ENCODE peak calls at places on chromosomes 13 and 19, in five cellular contexts. O, E, W, F and J are unnamed samples. For H3K4me1, the result is how much of the 10 kb centered on the place peaks cover.

GRCh38 chr19:10036601-10037071 is 23.4 kb downstream of the RDH8 start:
- DNase-seq in O (no peak), E (no peak), W (no peak), F (no peak), J (no peak)

GRCh38 chr13:50914848-50915247 is 5.3 kb downstream of the RNASEH2B start:
- DNase-seq in O (no peak), E (no peak), W (peak), F (no peak), J (no peak)

GRCh38 chr13:114145256-114145655 is 12.8 kb upstream of the RASA3 start:
- DNase-seq in O (peak), E (no peak), W (no peak), F (no peak), J (peak)

GRCh38 chr13:77196052-77196618 is 130.8 kb downstream of the MYCBP2 start:
- DNase-seq in O (no peak), E (no peak), W (no peak), F (no peak), J (no peak)

GRCh38 chr13:84648069-84648640 is 765.9 kb upstream of the SLITRK1 start:
- DNase-seq in O (no peak), E (no peak), W (peak), F (no peak), J (no peak)

GRCh38 chr13:113589251-113589960 is 4.9 kb downstream of the TFDP1 start:
- DNase-seq in O (no peak), E (no peak), W (no peak), F (peak), J (peak)

GRCh38 chr19:10226376-10227214 is 4.5 kb downstream of the S1PR2 start:
- DNase-seq in O (peak), E (no peak), W (no peak), F (peak), J (peak)

GRCh38 chr19:4776436-4777205 is 14.9 kb upstream of the FEM1A start:
- DNase-seq in O (no peak), E (no peak), W (peak), F (no peak), J (no peak)

GRCh38 chr13:48505597-48506091 is 27.2 kb downstream of the RCBTB2 start:
- DNase-seq in O (no peak), E (peak), W (no peak), F (no peak), J (no peak)

GRCh38 chr13:110396913-110397379 is 89.9 kb downstream of the COL4A2 start:
- DNase-seq in O (peak), E (no peak), W (peak), F (peak), J (peak)

GRCh38 chr13:99572131-99572530 is 70.9 kb downstream of the TM9SF2 start:
- DNase-seq in O (no peak), E (no peak), W (no peak), F (no peak), J (no peak)

GRCh38 chr19:45467115-45467455 is 711 bp upstream of the FOSB start:
- DNase-seq in O (no peak), E (no peak), W (no peak), F (no peak), J (no peak)

GRCh38 chr13:95246292-95247082 is 54.8 kb downstream of the ABCC4 start:
- DNase-seq in O (no peak), E (no peak), W (peak), F (no peak), J (no peak)

GRCh38 chr13:106423530-106423929 is 111.9 kb downstream of the EFNB2 start:
- DNase-seq in O (no peak), E (no peak), W (no peak), F (no peak), J (no peak)

GRCh38 chr13:90485441-90485840 is 862.0 kb upstream of the MIR17HG start:
- DNase-seq in O (no peak), E (no peak), W (peak), F (no peak), J (no peak)

GRCh38 chr13:80737513-80737912 is 396.6 kb upstream of the SPRY2 start:
- DNase-seq in O (no peak), E (no peak), W (no peak), F (peak), J (no peak)

GRCh38 chr19:13066231-13066630 is 36.4 kb downstream of the LYL1 start:
- DNase-seq in O (no peak), E (no peak), W (no peak), F (no peak), J (no peak)

GRCh38 chr13:45331981-45332830 is 8.8 kb downstream of the TPT1 start:
- DNase-seq in O (no peak), E (no peak), W (peak), F (no peak), J (peak)

GRCh38 chr13:28744656-28745055 is 25.9 kb upstream of the SLC46A3 start:
- DNase-seq in O (no peak), E (no peak), W (no peak), F (no peak), J (no peak)

GRCh38 chr13:107867701-107868661 is 347.4 kb downstream of the LIG4 start:
- DNase-seq in O (no peak), E (no peak), W (peak), F (no peak), J (no peak)

GRCh38 chr13:58855283-58855682 is 1223.7 kb downstream of the PCDH17 start:
- DNase-seq in O (no peak), E (no peak), W (peak), F (no peak), J (no peak)

GRCh38 chr19:18435848-18436631 is 1.9 kb downstream of the ISYNA1 start:
- DNase-seq in O (no peak), E (no peak), W (no peak), F (no peak), J (peak)
- H3K4me1 ChIP-seq in O (under half), E (under half), W (under half), F (half or more), J (under half)

DNA sequence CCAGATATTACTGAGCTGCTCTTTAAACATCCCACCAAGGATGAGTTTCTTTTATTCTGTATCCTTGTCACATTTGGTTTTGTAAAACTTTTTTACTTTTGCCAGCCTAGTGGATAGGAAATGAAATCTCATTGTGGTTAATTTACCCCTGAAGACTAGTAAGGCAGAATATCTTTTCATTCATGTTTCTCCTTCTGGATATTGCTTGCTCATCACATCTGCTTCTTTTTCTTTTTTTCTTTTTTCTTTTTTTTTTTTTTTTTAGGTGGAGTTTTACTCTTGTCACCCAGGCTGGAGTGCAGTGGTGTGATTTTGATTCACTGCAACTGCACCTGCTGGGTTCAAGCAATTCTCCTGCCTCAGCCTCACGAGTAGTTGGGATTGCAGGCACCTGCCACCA is 31.4 kb downstream of the SIPA1L3 start:
- DNase-seq in O (no peak), E (no peak), W (no peak), F (no peak), J (no peak)
- H3K27ac ChIP-seq in O (no peak), E (no peak), W (no peak), F (no peak), J (no peak)

GRCh38 chr19:57803265-57803593 is 11.5 kb downstream of the ZNF552 start:
- DNase-seq in O (no peak), E (no peak), W (no peak), F (no peak), J (no peak)

GRCh38 chr19:57802269-57802668 is 12.4 kb downstream of the ZNF552 start:
- DNase-seq in O (no peak), E (no peak), W (no peak), F (no peak), J (no peak)

GRCh38 chr19:57803594-57804325 is 11.0 kb downstream of the ZNF552 start:
- DNase-seq in O (no peak), E (no peak), W (peak), F (no peak), J (no peak)

GRCh38 chr19:57800696-57801095 is 14.0 kb downstream of the ZNF552 start:
- DNase-seq in O (no peak), E (no peak), W (no peak), F (no peak), J (no peak)
- H3K4me3 ChIP-seq in O (no peak), E (no peak), W (no peak), F (no peak), J (no peak)

GRCh38 chr13:46382224-46382623 is 4.8 kb downstream of the RUBCNL start:
- DNase-seq in O (no peak), E (no peak), W (no peak), F (no peak), J (no peak)
- H3K4me1 ChIP-seq in O (under half), E (under half), W (under half), F (under half), J (under half)

GRCh38 chr19:1813197-1813836 is 1.2 kb upstream of the ATP8B3 start:
- DNase-seq in O (no peak), E (no peak), W (no peak), F (no peak), J (no peak)
- H3K27ac ChIP-seq in O (peak), E (peak), W (no peak), F (peak), J (no peak)

DNA sequence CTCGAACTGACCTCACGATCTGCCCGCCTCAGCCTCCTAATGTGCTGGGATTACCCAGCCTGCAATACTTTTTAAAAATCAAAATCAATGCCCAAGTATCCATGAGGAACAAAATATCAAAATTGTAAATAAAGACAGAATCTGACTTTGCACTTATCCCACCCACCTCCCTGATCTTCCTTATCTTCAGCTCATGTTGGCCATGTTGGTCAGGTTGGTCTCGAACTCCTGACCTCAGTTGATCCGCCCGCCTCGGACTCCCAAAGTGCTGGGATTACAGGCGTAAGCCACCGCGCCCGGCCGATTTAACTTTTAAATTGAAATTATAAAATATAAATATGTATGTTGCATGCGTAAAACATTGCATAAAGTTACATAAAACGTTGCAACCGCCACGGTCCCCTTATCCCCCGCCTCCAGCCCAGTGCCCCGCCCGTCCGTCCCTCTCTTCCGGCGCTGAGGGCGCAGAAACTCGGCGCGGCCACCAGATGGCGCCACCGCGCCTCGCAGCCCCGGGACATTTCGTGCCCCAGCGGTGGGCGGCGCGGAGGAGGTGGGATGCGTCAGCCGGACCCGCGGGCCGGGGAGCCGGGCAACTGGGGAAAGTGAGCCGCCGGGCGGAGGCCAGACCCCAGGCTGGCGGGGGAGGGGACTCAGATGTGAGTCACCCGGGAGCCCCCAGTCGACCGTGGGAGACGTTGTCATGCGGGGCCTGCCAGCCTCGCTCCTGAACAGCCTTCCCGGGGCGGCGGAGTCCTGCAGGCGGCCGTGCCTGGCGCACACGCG is 1.5 kb upstream of the GADD45B start:
- DNase-seq in O (peak), E (peak), W (peak), F (peak), J (peak)
- H3K4me3 ChIP-seq in O (peak), E (peak), W (peak), F (peak), J (peak)

DNA sequence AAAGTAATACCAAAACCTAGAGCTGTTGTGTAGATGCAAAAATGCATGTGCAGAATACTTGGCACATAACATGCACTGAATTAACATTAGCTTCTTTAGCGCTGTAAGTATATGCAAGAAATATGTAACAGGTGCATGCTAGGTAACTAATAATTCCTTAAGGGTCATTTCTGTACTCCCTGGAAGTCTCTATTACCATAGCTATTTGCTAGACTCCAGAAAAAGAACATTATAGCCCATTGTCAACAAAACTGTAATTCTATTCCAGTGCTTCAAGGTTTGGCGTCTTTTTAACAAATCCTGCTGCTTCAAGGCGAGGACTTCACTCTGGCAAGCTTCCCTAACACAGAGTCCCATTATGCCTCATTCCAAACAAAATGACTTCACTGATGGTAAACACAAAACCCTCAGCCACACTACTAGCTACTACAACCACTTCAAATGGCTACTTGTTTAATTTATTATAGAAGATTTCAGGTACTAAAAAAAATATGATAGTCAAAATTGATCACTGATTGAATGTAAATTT is 32.7 kb downstream of the ELF1 start:
- DNase-seq in O (no peak), E (no peak), W (peak), F (no peak), J (no peak)
- H3K4me1 ChIP-seq in O (under half), E (half or more), W (under half), F (half or more), J (under half)

GRCh38 chr13:100892981-100893380 is 218.4 kb upstream of the TMTC4 start:
- DNase-seq in O (no peak), E (no peak), W (no peak), F (no peak), J (no peak)

GRCh38 chr13:100883453-100883852 is 208.9 kb upstream of the TMTC4 start:
- DNase-seq in O (no peak), E (no peak), W (peak), F (no peak), J (no peak)

GRCh38 chr13:100890645-100891044 is 216.1 kb upstream of the TMTC4 start:
- DNase-seq in O (no peak), E (no peak), W (no peak), F (no peak), J (no peak)

GRCh38 chr13:100887729-100888151 is 213.1 kb upstream of the TMTC4 start:
- DNase-seq in O (no peak), E (no peak), W (peak), F (no peak), J (no peak)
- H3K27ac ChIP-seq in O (no peak), E (no peak), W (no peak), F (no peak), J (no peak)

GRCh38 chr19:6733338-6734095 is 3.9 kb downstream of the GPR108 start:
- DNase-seq in O (peak), E (no peak), W (no peak), F (no peak), J (no peak)

GRCh38 chr19:6730941-6731670 is 6.3 kb downstream of the GPR108 start:
- DNase-seq in O (peak), E (no peak), W (no peak), F (no peak), J (no peak)

GRCh38 chr19:6734096-6734696 is 3.2 kb downstream of the GPR108 start:
- DNase-seq in O (no peak), E (no peak), W (no peak), F (no peak), J (no peak)

GRCh38 chr19:6731822-6732221 is 5.6 kb downstream of the GPR108 start:
- DNase-seq in O (peak), E (no peak), W (no peak), F (no peak), J (peak)

DNA sequence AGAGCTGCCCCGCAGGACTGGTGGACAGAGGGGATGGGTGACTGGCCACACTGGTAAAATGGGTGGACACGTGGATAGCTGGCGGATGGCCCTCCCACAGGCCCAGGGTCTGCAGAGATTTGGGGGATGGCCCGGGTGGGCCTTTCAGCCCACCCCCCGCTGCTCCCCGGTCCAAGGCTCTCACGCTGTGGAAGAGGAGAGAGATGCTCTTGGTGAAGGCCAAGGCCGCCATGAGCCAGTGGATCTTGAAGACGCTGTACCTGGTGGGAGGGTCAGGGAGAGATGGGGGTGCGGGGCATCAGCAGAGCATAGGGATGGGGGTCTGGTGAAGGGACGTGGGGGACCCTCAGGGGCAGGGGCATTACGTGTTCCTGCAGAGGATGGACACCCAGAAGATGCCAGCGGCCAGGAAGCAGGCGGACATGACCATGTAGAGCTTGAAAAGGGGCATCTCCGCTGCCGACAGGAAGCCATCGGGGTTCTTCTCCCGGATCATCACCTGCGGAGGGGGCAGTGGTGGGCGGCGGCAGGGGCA is 4.5 kb downstream of the GPR108 start:
- DNase-seq in O (peak), E (no peak), W (no peak), F (no peak), J (peak)
- H3K4me3 ChIP-seq in O (no peak), E (no peak), W (no peak), F (no peak), J (no peak)

GRCh38 chr19:35179830-35180229 is 25.3 kb downstream of the FXYD5 start:
- DNase-seq in O (no peak), E (no peak), W (no peak), F (no peak), J (no peak)
- H3K4me1 ChIP-seq in O (under half), E (under half), W (under half), F (under half), J (under half)